ENCODE peak calls at places on chromosomes 7 and 10, in eight cellular contexts. X is GOT3; Q is AG10803; T is H54; R is retinal pigment epithelial cell; F is stimulated activated CD4-positive, alpha-beta T cell treated with anti-CD3 and anti-CD28 coated beads, TNF-alpha, amount 100 ng/mL, for 4 hours; U is activated CD4-positive, alpha-beta T cell treated with anti-CD3 and anti-CD28 coated beads, Interleukin-2, amount 50 U/mL, for 48 hours; V is GM04504. I is an unnamed sample.

GRCh38 chr10:88949912-88950664 is 2.5 kb downstream of the ACTA2 start:
- DNase-seq in U (no peak), V (no peak), X (no peak), T (no peak), R (no peak), Q (no peak), F (no peak), I (peak; percentile 36)

GRCh38 chr10:103021150-103021896 is 103.2 kb downstream of the CNNM2 start:
- DNase-seq in Q (no peak), V (no peak), X (no peak), U (no peak), F (no peak), R (no peak), T (no peak), I (no peak)

GRCh38 chr10:33657154-33657900 is 322.9 kb upstream of the NRP1 start:
- DNase-seq in F (no peak), X (no peak), T (no peak), R (no peak), V (no peak), Q (no peak), U (no peak), I (no peak)

GRCh38 chr10:116554628-116555027 is 8.9 kb downstream of the PNLIP start:
- DNase-seq in F (no peak), R (no peak), X (no peak), Q (no peak), U (no peak), T (no peak), V (no peak), I (no peak)

GRCh38 chr7:47435889-47436312 is 146.0 kb downstream of the TNS3 start:
- DNase-seq in X (no peak), R (no peak), Q (peak; percentile 92), F (no peak), T (peak; percentile 66), V (peak; percentile 60), U (no peak), I (peak; percentile 78)

GRCh38 chr7:82593780-82594179 is 150.2 kb upstream of the CACNA2D1 start:
- DNase-seq in Q (no peak), V (no peak), F (no peak), U (no peak), R (no peak), X (no peak), T (no peak), I (no peak)

GRCh38 chr7:44068054-44068453 is 2.7 kb upstream of the PGAM2 start:
- DNase-seq in X (no peak), T (no peak), F (no peak), U (no peak), R (no peak), Q (no peak), V (no peak), I (no peak)

GRCh38 chr10:74078037-74078436 is 72.6 kb downstream of the AP3M1 start:
- DNase-seq in U (peak; percentile 40), V (no peak), R (peak; percentile 89), X (no peak), Q (peak; percentile 33), F (no peak), T (no peak), I (peak; percentile 86)

GRCh38 chr7:146004805-146005204 is 111.8 kb upstream of the CNTNAP2 start:
- DNase-seq in Q (no peak), X (no peak), V (no peak), R (no peak), U (no peak), T (no peak), F (no peak), I (no peak)

GRCh38 chr10:30481603-30482002 is 47.6 kb downstream of the MAP3K8 start:
- DNase-seq in Q (no peak), U (no peak), F (no peak), V (no peak), T (no peak), R (no peak), X (no peak), I (no peak)

GRCh38 chr10:96671207-96671890 is 49.0 kb downstream of the PIK3AP1 start:
- DNase-seq in U (no peak), R (no peak), X (no peak), V (no peak), T (no peak), F (no peak), Q (no peak), I (no peak)

GRCh38 chr7:31991846-31992245 is 78.4 kb downstream of the PDE1C start:
- DNase-seq in U (no peak), R (no peak), V (no peak), Q (peak; percentile 19), X (no peak), T (peak; percentile 24), F (no peak), I (no peak)

GRCh38 chr10:7410800-7411670 is at the start of gene SFMBT2:
- DNase-seq in F (peak; percentile 43), R (peak; percentile 26), V (peak; percentile 35), X (no peak), U (peak; percentile 57), T (peak; percentile 57), Q (peak; percentile 43), I (peak; percentile 78)

GRCh38 chr10:28087675-28088351 is 88.9 kb upstream of the ODAD2 start:
- DNase-seq in T (no peak), V (peak; percentile 43), X (no peak), F (no peak), Q (peak; percentile 70), R (no peak), U (no peak), I (peak; percentile 76)

GRCh38 chr7:148031816-148032215 is 558.8 kb upstream of the C7orf33 start:
- DNase-seq in T (no peak), Q (no peak), U (no peak), X (no peak), V (no peak), F (no peak), R (no peak), I (no peak)

GRCh38 chr10:27745719-27746363 is at the start of gene MKX:
- DNase-seq in R (no peak), V (peak; percentile 56), F (peak; percentile 8), T (peak; percentile 14), X (no peak), Q (peak; percentile 73), U (peak; percentile 37), I (no peak)

GRCh38 chr7:95687759-95688343 is 84.5 kb upstream of the DYNC1I1 start:
- DNase-seq in Q (peak; percentile 14), R (no peak), U (no peak), F (no peak), V (no peak), T (no peak), X (no peak), I (peak; percentile 41)

GRCh38 chr10:71773221-71773971 is at the start of gene VSIR:
- DNase-seq in U (peak; percentile 95), F (peak; percentile 94), V (peak; percentile 70), Q (peak; percentile 75), X (peak; percentile 58), T (peak; percentile 94), R (no peak), I (peak; percentile 94)

GRCh38 chr7:18610331-18610948 is 114.9 kb downstream of the HDAC9 start:
- DNase-seq in R (no peak), U (no peak), T (peak; percentile 3), F (no peak), Q (peak; percentile 15), V (no peak), X (no peak), I (peak; percentile 48)